ENCODE peak calls at places on chromosomes 5 and 9, in four cellular contexts. S is CD8-positive, alpha-beta memory T cell; C is stomach; B is fibroblast of lung. M is an unnamed sample.

GRCh38 chr5:90983148-90983547 is 400.0 kb downstream of the ARRDC3 start:
- DNase-seq in S (no peak), C (no peak), B (peak; percentile 95), M (peak; percentile 34)

GRCh38 chr5:14417232-14417730 is 164.3 kb upstream of the OTULINL start:
- DNase-seq in S (no peak), C (no peak), B (peak; percentile 76), M (no peak)

GRCh38 chr5:66743344-66743743 is 147.2 kb downstream of the MAST4 start:
- DNase-seq in S (no peak), C (no peak), B (no peak), M (no peak)

GRCh38 chr5:163347671-163348070 is 89.7 kb upstream of the CCNG1 start:
- DNase-seq in S (peak; percentile 3), C (peak; percentile 53), B (peak; percentile 34), M (no peak)

GRCh38 chr5:134877159-134877558 is 3.0 kb downstream of the TXNDC15 start:
- DNase-seq in S (no peak), C (no peak), B (no peak), M (no peak)

GRCh38 chr5:57441557-57441956 is 41.1 kb downstream of the ACTBL2 start:
- DNase-seq in S (no peak), C (no peak), B (peak; percentile 99), M (no peak)

GRCh38 chr5:166624573-166624972 is 1666.9 kb upstream of the WWC1 start:
- DNase-seq in S (no peak), C (no peak), B (peak; percentile 19), M (no peak)

GRCh38 chr5:128038641-128039040 is 44.9 kb upstream of the SLC12A2 start:
- DNase-seq in S (no peak), C (no peak), B (peak; percentile 87), M (no peak)

GRCh38 chr5:25713259-25713658 is 1068.5 kb upstream of the CDH10 start:
- DNase-seq in S (no peak), C (no peak), B (no peak), M (no peak)

GRCh38 chr5:95620030-95620869 is at the start of gene GPR150:
- DNase-seq in S (peak; percentile 56), C (peak; percentile 65), B (peak; percentile 50), M (peak; percentile 76)

GRCh38 chr9:69809304-69809863 is 11.2 kb upstream of the CFAP95 start:
- DNase-seq in S (no peak), C (no peak), B (no peak), M (no peak)

GRCh38 chr9:34589656-34590375 is at the start of gene CNTFR:
- DNase-seq in S (no peak), C (no peak), B (no peak), M (peak; percentile 75)

GRCh38 chr5:150153957-150154617 is 1.6 kb downstream of the PDGFRB start:
- DNase-seq in S (no peak), C (no peak), B (peak; percentile 81), M (no peak)

GRCh38 chr9:10331157-10331556 is 281.6 kb downstream of the PTPRD start:
- DNase-seq in S (no peak), C (no peak), B (no peak), M (no peak)

GRCh38 chr9:95506692-95507455 is 9.9 kb downstream of the PTCH1 start:
- DNase-seq in S (peak; percentile 20), C (peak; percentile 54), B (peak; percentile 75), M (peak; percentile 46)

GRCh38 chr9:121233906-121234901 is 32.5 kb upstream of the RAB14 start:
- DNase-seq in S (no peak), C (no peak), B (peak; percentile 49), M (no peak)

GRCh38 chr5:132059696-132060500 is 557 bp upstream of the IL3 start:
- DNase-seq in S (no peak), C (peak; percentile 19), B (no peak), M (peak; percentile 59)

GRCh38 chr5:115543931-115544370 is 624 bp downstream of the FEM1C start:
- DNase-seq in S (peak; percentile 46), C (peak; percentile 55), B (peak; percentile 52), M (peak; percentile 50)

GRCh38 chr9:79461735-79462134 is 110.0 kb upstream of the TLE4 start:
- DNase-seq in S (no peak), C (no peak), B (no peak), M (no peak)

GRCh38 chr9:133861103-133861502 is 123.0 kb upstream of the SARDH start:
- DNase-seq in S (no peak), C (no peak), B (no peak), M (no peak)

GRCh38 chr5:119071573-119071874 is 637 bp downstream of the DMXL1 start:
- DNase-seq in S (no peak), C (no peak), B (no peak), M (no peak)

GRCh38 chr9:69817202-69817601 is 3.4 kb upstream of the CFAP95 start:
- DNase-seq in S (no peak), C (no peak), B (no peak), M (no peak)

GRCh38 chr9:97411789-97412627 is at the start of gene TDRD7:
- DNase-seq in S (peak; percentile 90), C (peak; percentile 91), B (peak; percentile 54), M (peak; percentile 91)

GRCh38 chr9:82890865-82891264 is 172.1 kb downstream of the RASEF start:
- DNase-seq in S (no peak), C (no peak), B (peak; percentile 2), M (no peak)

GRCh38 chr9:94920439-94920951 is 194.0 kb downstream of the AOPEP start:
- DNase-seq in S (no peak), C (no peak), B (peak; percentile 74), M (peak; percentile 91)

GRCh38 chr9:8871796-8872470 is 1072.4 kb upstream of the DMAC1 start:
- DNase-seq in S (no peak), C (no peak), B (no peak), M (no peak)

GRCh38 chr9:91163441-91163772 is 198.3 kb downstream of the AUH start:
- DNase-seq in S (no peak), C (no peak), B (no peak), M (no peak)

GRCh38 chr9:93086445-93087224 is 9.4 kb upstream of the CARD19 start:
- DNase-seq in S (no peak), C (no peak), B (no peak), M (no peak)

GRCh38 chr9:6565312-6565711 is 80.2 kb downstream of the GLDC start:
- DNase-seq in S (no peak), C (no peak), B (no peak), M (no peak)
- H3K4me3 ChIP-seq in S (no peak overlapping the region), C (no peak overlapping the region), B (no peak overlapping the region), M (no peak overlapping the region)

DNA sequence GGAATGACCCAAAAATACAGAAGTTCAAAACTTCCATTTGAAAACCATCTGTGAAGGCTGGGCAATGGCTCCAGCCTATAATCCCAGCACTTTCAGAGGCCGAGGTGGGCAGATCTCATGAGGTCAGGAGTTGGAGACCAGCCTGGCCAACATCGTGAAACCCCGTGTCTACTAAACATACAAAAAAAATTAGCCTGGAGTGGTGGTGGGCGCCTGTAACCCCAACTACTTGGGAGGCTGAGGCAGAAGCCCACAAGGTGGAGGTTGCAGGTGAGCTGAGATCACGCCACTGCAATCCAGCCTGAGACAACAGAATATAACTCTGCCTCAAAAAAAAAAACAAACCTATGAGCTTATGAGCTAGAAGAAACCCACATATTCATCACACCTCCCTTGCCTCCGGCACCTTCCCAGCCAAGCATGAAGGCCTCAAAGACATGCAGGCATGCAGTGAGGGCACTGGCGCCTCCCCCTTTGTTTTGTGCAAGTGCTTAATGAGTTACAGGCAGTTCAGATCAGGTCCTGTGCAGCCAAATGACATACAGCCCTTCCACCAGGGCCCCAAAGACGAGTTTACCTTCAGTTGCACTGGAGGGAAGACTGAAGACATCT is 9.9 kb downstream of the HNRNPH1 start:
- DNase-seq in S (no peak), C (no peak), B (no peak), M (peak; percentile 55)
- H3K36me3 ChIP-seq in S (peaks cover 86% of the 10 kb centered on the region), C (peaks cover 100% of the 10 kb centered on the region), B (peaks cover 40% of the 10 kb centered on the region), M (peaks cover 81% of the 10 kb centered on the region)

GRCh38 chr9:126704157-126704941 is 90.6 kb downstream of the LMX1B start:
- DNase-seq in S (no peak), C (no peak), B (peak; percentile 62), M (no peak)

GRCh38 chr9:126701820-126702500 is 88.2 kb downstream of the LMX1B start:
- DNase-seq in S (no peak), C (no peak), B (no peak), M (peak; percentile 56)

GRCh38 chr9:126703330-126704156 is 89.8 kb downstream of the LMX1B start:
- DNase-seq in S (no peak), C (no peak), B (no peak), M (peak; percentile 27)

GRCh38 chr9:126700903-126701819 is 87.4 kb downstream of the LMX1B start:
- DNase-seq in S (no peak), C (no peak), B (no peak), M (peak; percentile 7)

GRCh38 chr9:126702501-126703329 is 89.0 kb downstream of the LMX1B start:
- DNase-seq in S (peak; percentile 17), C (no peak), B (no peak), M (no peak)
- H3K4me3 ChIP-seq in S (no peak overlapping the region), C (no peak overlapping the region), B (no peak overlapping the region), M (no peak overlapping the region)

GRCh38 chr9:73165911-73166310 is 14.2 kb downstream of the ANXA1 start:
- DNase-seq in S (no peak), C (no peak), B (no peak), M (no peak)
- H3K36me3 ChIP-seq in S (peaks cover 52% of the 10 kb centered on the region), C (peaks cover 91% of the 10 kb centered on the region), B (peaks cover 29% of the 10 kb centered on the region), M (peaks cover 100% of the 10 kb centered on the region)